ENCODE peak calls at places on chromosome 16, in eight cellular contexts. U is body of pancreas, Y is GM12865, O is uterus, W is ascending aorta, F is fibroblast of mammary gland, A is AG04450, M is stomach. S is an unnamed sample.

GRCh38 chr16:54484700-54485099 is 198.1 kb upstream of the IRX3 start:
- DNase-seq in U (no peak), Y (no peak), O (no peak), W (no peak), F (no peak), A (no peak), M (no peak), S (peak)

GRCh38 chr16:9480503-9480902 is 389.1 kb downstream of the HAPSTR1 start:
- DNase-seq in U (no peak), Y (no peak), O (no peak), W (no peak), F (no peak), A (no peak), M (no peak), S (no peak)

GRCh38 chr16:51392651-51393187 is 241.6 kb upstream of the SALL1 start:
- DNase-seq in U (no peak), Y (no peak), O (peak), W (no peak), F (peak), A (peak), M (no peak), S (no peak)

GRCh38 chr16:51157698-51158097 is 6.6 kb upstream of the SALL1 start:
- DNase-seq in U (no peak), Y (no peak), O (no peak), W (no peak), F (no peak), A (no peak), M (no peak), S (no peak)

GRCh38 chr16:2009791-2010510 is at the start of gene ZNF598:
- DNase-seq in U (peak), Y (peak), O (peak), W (no peak), F (peak), A (no peak), M (peak), S (no peak)

GRCh38 chr16:58032710-58033293 is 7.2 kb downstream of the MMP15 start:
- DNase-seq in U (peak), Y (no peak), O (no peak), W (no peak), F (no peak), A (no peak), M (peak), S (no peak)

GRCh38 chr16:19864566-19864965 is 20.1 kb downstream of the GPRC5B start:
- DNase-seq in U (no peak), Y (no peak), O (no peak), W (no peak), F (no peak), A (no peak), M (no peak), S (no peak)

GRCh38 chr16:77373726-77374125 is 61.1 kb downstream of the ADAMTS18 start:
- DNase-seq in U (no peak), Y (no peak), O (no peak), W (no peak), F (no peak), A (no peak), M (no peak), S (no peak)

GRCh38 chr16:3587547-3588110 is 10.4 kb upstream of the NLRC3 start:
- DNase-seq in U (no peak), Y (peak), O (no peak), W (no peak), F (no peak), A (no peak), M (no peak), S (no peak)

GRCh38 chr16:55389426-55390073 is 65.5 kb downstream of the IRX6 start:
- DNase-seq in U (no peak), Y (no peak), O (no peak), W (no peak), F (no peak), A (no peak), M (no peak), S (peak)

GRCh38 chr16:13403326-13403725 is 501.9 kb downstream of the SHISA9 start:
- DNase-seq in U (no peak), Y (no peak), O (no peak), W (no peak), F (no peak), A (no peak), M (no peak), S (no peak)

GRCh38 chr16:70778901-70779309 is 22.1 kb downstream of the VAC14 start:
- DNase-seq in U (peak), Y (no peak), O (peak), W (no peak), F (peak), A (peak), M (no peak), S (peak)

GRCh38 chr16:15950167-15950854 is 895 bp downstream of the ABCC1 start:
- DNase-seq in U (peak), Y (peak), O (peak), W (no peak), F (peak), A (no peak), M (peak), S (no peak)

GRCh38 chr16:54212893-54213292 is 73.7 kb downstream of the IRX3 start:
- DNase-seq in U (no peak), Y (no peak), O (no peak), W (no peak), F (no peak), A (no peak), M (no peak), S (no peak)

GRCh38 chr16:30710971-30711370 is 12.0 kb downstream of the SRCAP start:
- DNase-seq in U (no peak), Y (no peak), O (no peak), W (no peak), F (peak), A (no peak), M (no peak), S (no peak)

GRCh38 chr16:12425134-12425941 is 378.3 kb downstream of the CPPED1 start:
- DNase-seq in U (no peak), Y (no peak), O (no peak), W (no peak), F (peak), A (no peak), M (no peak), S (no peak)

GRCh38 chr16:47664653-47665325 is 203.7 kb downstream of the PHKB start:
- DNase-seq in U (no peak), Y (no peak), O (no peak), W (no peak), F (peak), A (no peak), M (peak), S (peak)

GRCh38 chr16:58515125-58515870 is at the start of gene SETD6:
- DNase-seq in U (peak), Y (peak), O (peak), W (peak), F (peak), A (peak), M (peak), S (peak)

GRCh38 chr16:25633549-25633948 is 58.2 kb upstream of the HS3ST4 start:
- DNase-seq in U (no peak), Y (no peak), O (no peak), W (no peak), F (peak), A (no peak), M (no peak), S (no peak)

GRCh38 chr16:3578121-3578520 is 918 bp upstream of the NLRC3 start:
- DNase-seq in U (no peak), Y (peak), O (no peak), W (no peak), F (no peak), A (no peak), M (no peak), S (no peak)

GRCh38 chr16:14199624-14200023 is 128.5 kb downstream of the MRTFB start:
- DNase-seq in U (no peak), Y (no peak), O (no peak), W (no peak), F (peak), A (no peak), M (no peak), S (no peak)

DNA sequence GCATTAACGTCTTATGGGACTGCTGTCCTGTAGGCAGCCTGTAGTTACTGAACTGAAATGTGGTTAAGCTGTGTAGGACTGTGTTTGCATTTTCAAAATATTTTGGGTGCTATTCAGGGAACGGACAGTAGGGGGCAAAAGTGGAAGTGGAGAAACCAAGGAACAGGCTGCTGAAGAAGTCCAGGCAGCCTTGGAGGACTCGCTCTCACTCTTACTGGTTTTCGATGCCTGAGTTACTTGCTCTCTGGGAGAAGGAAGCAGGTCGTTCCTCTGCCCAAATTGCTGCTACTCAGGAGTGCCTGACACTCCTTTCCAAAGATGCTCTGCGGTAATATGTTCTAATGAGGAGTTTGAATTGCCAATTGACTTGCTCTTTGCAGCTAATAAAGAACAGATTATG is 64.5 kb upstream of the RBFOX1 start:
- DNase-seq in U (peak), Y (peak), O (no peak), W (no peak), F (peak), A (no peak), M (no peak), S (no peak)
- TF ChIP-seq CTCF in U (peak), Y (peak), O (peak), W (peak), F (peak), A (no peak), M (peak), S (peak)

GRCh38 chr16:61014869-61015268 is 1021.4 kb downstream of the CDH8 start:
- DNase-seq in U (no peak), Y (no peak), O (no peak), W (no peak), F (no peak), A (no peak), M (no peak), S (no peak)
- TF ChIP-seq CTCF in U (no peak), Y (no peak), O (no peak), W (no peak), F (no peak), A (no peak), M (no peak), S (peak)

DNA sequence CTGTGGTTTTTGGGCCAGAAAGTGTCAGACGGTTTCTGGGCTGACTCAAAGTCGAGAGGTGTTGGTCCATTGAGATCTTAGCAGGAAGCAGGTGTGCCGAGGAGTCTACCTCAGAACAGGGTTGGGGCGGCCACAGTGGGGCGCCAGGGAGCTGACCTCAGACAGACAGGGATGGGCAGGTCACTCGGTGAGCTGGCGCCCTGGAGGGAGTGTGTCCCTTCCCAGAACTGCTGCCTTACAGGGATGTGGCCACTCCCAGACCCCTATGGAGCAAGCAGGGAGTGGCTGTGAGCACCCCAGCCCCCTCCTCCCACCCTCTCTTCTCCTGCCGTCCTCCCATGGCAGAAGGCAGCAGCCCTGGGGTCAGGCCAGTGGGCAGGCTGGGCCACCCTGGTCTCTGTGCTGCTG is 14.0 kb upstream of the DPEP1 start:
- DNase-seq in U (peak), Y (peak), O (no peak), W (no peak), F (peak), A (no peak), M (no peak), S (no peak)
- TF ChIP-seq CTCF in U (no peak), Y (peak), O (no peak), W (no peak), F (peak), A (peak), M (no peak), S (peak)

GRCh38 chr16:79320956-79321355 is 279.6 kb downstream of the MAF start:
- DNase-seq in U (no peak), Y (no peak), O (no peak), W (no peak), F (no peak), A (no peak), M (no peak), S (no peak)
- TF ChIP-seq CTCF in U (no peak), Y (no peak), O (no peak), W (no peak), F (no peak), A (no peak), M (no peak), S (no peak)

DNA sequence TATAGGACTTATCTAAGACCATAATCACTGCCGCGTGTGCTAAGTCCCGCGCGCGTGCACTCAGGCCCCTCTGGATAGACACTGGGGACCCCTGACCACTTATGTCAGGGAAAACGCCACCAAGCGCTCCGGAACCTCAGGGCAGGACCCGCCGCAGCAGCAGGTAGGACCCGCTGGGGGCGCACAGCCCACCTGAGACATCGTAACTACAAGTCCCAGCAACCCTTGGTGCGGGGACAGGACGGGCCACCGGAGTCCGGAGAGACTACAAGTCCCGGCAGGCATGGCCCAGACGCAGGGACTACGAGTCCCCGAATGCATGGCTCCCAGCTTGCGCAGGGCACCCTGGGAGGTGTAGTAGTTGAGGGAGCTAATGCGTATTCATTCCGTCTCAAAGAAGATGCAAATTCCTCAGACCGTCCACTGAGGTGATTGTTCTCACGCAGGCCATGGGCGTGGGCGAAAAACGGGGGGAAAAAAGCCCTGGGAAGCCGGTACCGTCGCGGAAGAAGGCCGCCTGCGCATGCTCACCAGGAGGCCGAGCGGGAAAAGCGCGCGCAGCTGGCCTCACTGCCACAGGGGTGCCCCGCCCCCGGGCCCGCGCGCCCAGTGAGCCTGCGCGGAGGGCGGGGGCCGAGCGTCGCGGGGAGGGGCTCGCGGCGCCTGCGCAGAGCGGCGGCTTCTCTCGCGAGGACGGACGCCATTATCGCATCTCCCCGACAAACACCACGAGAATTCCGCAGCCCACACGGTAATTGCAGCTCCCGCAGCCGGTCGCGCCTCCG is at the start of gene BANP:
- DNase-seq in U (peak), Y (peak), O (peak), W (peak), F (peak), A (peak), M (peak), S (peak)
- TF ChIP-seq CTCF in U (peak), Y (peak), O (no peak), W (peak), F (peak), A (peak), M (peak), S (peak)

GRCh38 chr16:85163278-85164112 is 51.2 kb upstream of the CIBAR2 start:
- DNase-seq in U (no peak), Y (no peak), O (no peak), W (no peak), F (no peak), A (no peak), M (no peak), S (no peak)
- TF ChIP-seq CTCF in U (no peak), Y (no peak), O (no peak), W (no peak), F (no peak), A (no peak), M (no peak), S (no peak)

GRCh38 chr16:67246945-67247697 is at the start of gene FHOD1:
- DNase-seq in U (peak), Y (peak), O (peak), W (peak), F (peak), A (peak), M (peak), S (peak)
- TF ChIP-seq CTCF in U (no peak), Y (no peak), O (no peak), W (no peak), F (no peak), A (no peak), M (no peak), S (peak)

DNA sequence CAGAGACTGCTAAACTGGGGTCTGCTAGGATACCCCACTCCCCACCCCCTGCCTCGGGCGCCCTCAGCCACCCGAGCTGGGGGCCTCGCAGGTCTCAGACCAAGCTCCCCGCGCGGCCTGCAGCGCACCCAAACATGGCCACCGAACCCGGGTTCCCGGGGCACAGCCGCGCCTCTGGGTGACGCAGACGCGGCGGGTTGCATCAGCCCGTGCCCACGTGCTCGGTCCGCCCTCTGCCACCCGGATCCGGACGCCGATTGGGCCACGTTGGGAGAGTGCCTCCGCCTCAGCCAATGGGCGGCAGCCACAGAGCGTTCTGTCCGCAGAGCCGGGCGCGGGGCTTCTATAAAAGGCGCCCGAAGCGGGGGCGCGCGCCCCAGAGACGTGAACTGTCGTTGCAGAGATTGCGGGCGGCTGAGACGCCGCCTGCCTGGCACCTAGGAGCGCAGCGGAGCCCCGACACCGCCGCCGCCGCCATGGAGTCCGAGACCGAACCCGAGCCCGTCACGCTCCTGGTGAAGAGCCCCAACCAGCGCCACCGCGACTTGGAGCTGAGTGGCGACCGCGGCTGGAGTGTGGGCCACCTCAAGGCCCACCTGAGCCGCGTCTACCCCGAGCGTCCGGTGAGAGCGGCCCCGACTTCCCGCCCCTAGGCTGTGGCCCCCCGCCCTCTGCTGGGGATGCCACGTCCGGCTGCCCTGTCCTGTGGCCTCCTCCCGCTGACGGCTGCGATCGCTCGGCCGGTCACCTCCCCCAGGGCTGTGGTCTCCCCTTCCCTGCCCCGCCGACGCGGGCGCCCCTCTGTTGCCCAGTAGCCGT is at the start of gene HERPUD1:
- DNase-seq in U (peak), Y (peak), O (peak), W (peak), F (peak), A (peak), M (peak), S (peak)
- TF ChIP-seq CTCF in U (no peak), Y (no peak), O (no peak), W (peak), F (no peak), A (no peak), M (no peak), S (no peak)

GRCh38 chr16:10970065-10970464 is 25.7 kb downstream of the CLEC16A start:
- DNase-seq in U (no peak), Y (no peak), O (no peak), W (peak), F (peak), A (no peak), M (no peak), S (no peak)

GRCh38 chr16:10971560-10971961 is 27.2 kb downstream of the CLEC16A start:
- DNase-seq in U (no peak), Y (peak), O (peak), W (no peak), F (peak), A (peak), M (no peak), S (peak)

GRCh38 chr16:10969615-10970014 is 25.3 kb downstream of the CLEC16A start:
- DNase-seq in U (no peak), Y (no peak), O (no peak), W (no peak), F (no peak), A (no peak), M (no peak), S (no peak)

GRCh38 chr16:10972108-10972955 is 28.0 kb downstream of the CLEC16A start:
- DNase-seq in U (no peak), Y (no peak), O (peak), W (no peak), F (no peak), A (no peak), M (no peak), S (no peak)

GRCh38 chr16:10972956-10973464 is 28.6 kb downstream of the CLEC16A start:
- DNase-seq in U (no peak), Y (no peak), O (no peak), W (no peak), F (no peak), A (no peak), M (no peak), S (no peak)
- TF ChIP-seq CTCF in U (no peak), Y (no peak), O (no peak), W (no peak), F (no peak), A (no peak), M (no peak), S (no peak)

GRCh38 chr16:89044394-89045180 is 49.1 kb upstream of the ACSF3 start:
- DNase-seq in U (no peak), Y (no peak), O (no peak), W (no peak), F (no peak), A (no peak), M (no peak), S (no peak)
- TF ChIP-seq CTCF in U (no peak), Y (no peak), O (no peak), W (no peak), F (no peak), A (no peak), M (no peak), S (no peak)